ENCODE peak calls at places on chromosomes 16 and 17, in five cellular contexts. One of them, this sample, is unnamed.
A peak's percentile ranks its signal among the peaks of the same experiment; 100 is the strongest.

GRCh38 chr17:79840204-79840988 is 1.2 kb upstream of the CBX4 start:
- DNase-seq in ascending aorta: no peak
- DNase-seq in endodermal cell: peak; percentile 91
- DNase-seq in SK-N-SH: peak; percentile 85
- DNase-seq in GM20000: peak; percentile 53
- DNase-seq in this sample: peak; percentile 52

GRCh38 chr17:43126911-43127290 is 1.7 kb upstream of the BRCA1 start:
- DNase-seq in ascending aorta: no peak
- DNase-seq in endodermal cell: peak; percentile 42
- DNase-seq in SK-N-SH: no peak
- DNase-seq in GM20000: no peak
- DNase-seq in this sample: no peak

GRCh38 chr16:76574651-76575050 is 297.4 kb downstream of the CNTNAP4 start:
- DNase-seq in ascending aorta: no peak
- DNase-seq in endodermal cell: no peak
- DNase-seq in SK-N-SH: no peak
- DNase-seq in GM20000: no peak
- DNase-seq in this sample: no peak

GRCh38 chr17:79041723-79042420 is 17.9 kb downstream of the C1QTNF1 start:
- DNase-seq in ascending aorta: no peak
- DNase-seq in endodermal cell: no peak
- DNase-seq in SK-N-SH: no peak
- DNase-seq in GM20000: peak; percentile 8
- DNase-seq in this sample: no peak

GRCh38 chr16:89575247-89576172 is at the start of gene CPNE7:
- DNase-seq in ascending aorta: no peak
- DNase-seq in endodermal cell: peak; percentile 73
- DNase-seq in SK-N-SH: peak; percentile 55
- DNase-seq in GM20000: peak; percentile 87
- DNase-seq in this sample: no peak

GRCh38 chr16:13453938-13454553 is 465.9 kb upstream of the ERCC4 start:
- DNase-seq in ascending aorta: no peak
- DNase-seq in endodermal cell: peak; percentile 77
- DNase-seq in SK-N-SH: peak; percentile 33
- DNase-seq in GM20000: peak; percentile 23
- DNase-seq in this sample: peak; percentile 42

GRCh38 chr17:29585080-29585751 is 4.2 kb downstream of the GIT1 start:
- DNase-seq in ascending aorta: no peak
- DNase-seq in endodermal cell: peak; percentile 72
- DNase-seq in SK-N-SH: peak; percentile 24
- DNase-seq in GM20000: peak; percentile 61
- DNase-seq in this sample: no peak

GRCh38 chr16:24018485-24018884 is 182.7 kb downstream of the PRKCB start:
- DNase-seq in ascending aorta: no peak
- DNase-seq in endodermal cell: no peak
- DNase-seq in SK-N-SH: no peak
- DNase-seq in GM20000: no peak
- DNase-seq in this sample: no peak

GRCh38 chr17:19781488-19782458 is 33.7 kb upstream of the ALDH3A1 start:
- DNase-seq in ascending aorta: no peak
- DNase-seq in endodermal cell: no peak
- DNase-seq in SK-N-SH: no peak
- DNase-seq in GM20000: no peak
- DNase-seq in this sample: no peak

GRCh38 chr16:1999866-2000514 is 9.6 kb downstream of the ZNF598 start:
- DNase-seq in ascending aorta: no peak
- DNase-seq in endodermal cell: no peak
- DNase-seq in SK-N-SH: no peak
- DNase-seq in GM20000: no peak
- DNase-seq in this sample: no peak

GRCh38 chr17:31061678-31062077 is 33.1 kb upstream of the NF1 start:
- DNase-seq in ascending aorta: no peak
- DNase-seq in endodermal cell: peak; percentile 82
- DNase-seq in SK-N-SH: no peak
- DNase-seq in GM20000: no peak
- DNase-seq in this sample: no peak

GRCh38 chr17:38584350-38584925 is 21.3 kb downstream of the SRCIN1 start:
- DNase-seq in ascending aorta: no peak
- DNase-seq in endodermal cell: peak; percentile 95
- DNase-seq in SK-N-SH: peak; percentile 86
- DNase-seq in GM20000: peak; percentile 84
- DNase-seq in this sample: peak; percentile 54

GRCh38 chr17:50642071-50642721 is 7.5 kb downstream of the ABCC3 start:
- DNase-seq in ascending aorta: no peak
- DNase-seq in endodermal cell: no peak
- DNase-seq in SK-N-SH: no peak
- DNase-seq in GM20000: no peak
- DNase-seq in this sample: no peak

GRCh38 chr16:46607529-46607928 is 13.7 kb downstream of the SHCBP1 start:
- DNase-seq in ascending aorta: no peak
- DNase-seq in endodermal cell: no peak
- DNase-seq in SK-N-SH: no peak
- DNase-seq in GM20000: no peak
- DNase-seq in this sample: peak; percentile 73

GRCh38 chr17:38741853-38742421 is 6.2 kb downstream of the PCGF2 start:
- DNase-seq in ascending aorta: no peak
- DNase-seq in endodermal cell: no peak
- DNase-seq in SK-N-SH: peak; percentile 65
- DNase-seq in GM20000: no peak
- DNase-seq in this sample: peak; percentile 35

GRCh38 chr17:69223809-69224208 is 4.8 kb downstream of the ABCA10 start:
- DNase-seq in ascending aorta: no peak
- DNase-seq in endodermal cell: no peak
- DNase-seq in SK-N-SH: no peak
- DNase-seq in GM20000: peak; percentile 18
- DNase-seq in this sample: peak; percentile 51

GRCh38 chr17:51640108-51640622 is 379.8 kb downstream of the UTP18 start:
- DNase-seq in ascending aorta: no peak
- DNase-seq in endodermal cell: peak; percentile 93
- DNase-seq in SK-N-SH: peak; percentile 27
- DNase-seq in GM20000: peak; percentile 16
- DNase-seq in this sample: no peak

GRCh38 chr16:86566966-86567700 is 504 bp downstream of the FOXC2 start:
- DNase-seq in ascending aorta: no peak
- DNase-seq in endodermal cell: peak; percentile 82
- DNase-seq in SK-N-SH: no peak
- DNase-seq in GM20000: no peak
- DNase-seq in this sample: peak; percentile 60

GRCh38 chr17:69448431-69449102 is 34.1 kb downstream of the MAP2K6 start:
- DNase-seq in ascending aorta: no peak
- DNase-seq in endodermal cell: peak; percentile 97
- DNase-seq in SK-N-SH: peak; percentile 40
- DNase-seq in GM20000: no peak
- DNase-seq in this sample: no peak

GRCh38 chr16:85291302-85292148 is 179.3 kb upstream of the CIBAR2 start:
- DNase-seq in ascending aorta: no peak
- DNase-seq in endodermal cell: no peak
- DNase-seq in SK-N-SH: no peak
- DNase-seq in GM20000: no peak
- DNase-seq in this sample: no peak

GRCh38 chr17:40958086-40958953 is 8.4 kb downstream of the KRT39 start:
- DNase-seq in ascending aorta: no peak
- DNase-seq in endodermal cell: peak; percentile 74
- DNase-seq in SK-N-SH: no peak
- DNase-seq in GM20000: no peak
- DNase-seq in this sample: no peak

GRCh38 chr17:50638851-50639767 is 4.4 kb downstream of the ABCC3 start:
- DNase-seq in ascending aorta: peak; percentile 77
- DNase-seq in endodermal cell: peak; percentile 80
- DNase-seq in SK-N-SH: peak; percentile 81
- DNase-seq in GM20000: no peak
- DNase-seq in this sample: peak; percentile 98

GRCh38 chr17:77881545-77881944 is 77.0 kb upstream of the TNRC6C start:
- DNase-seq in ascending aorta: peak; percentile 43
- DNase-seq in endodermal cell: peak; percentile 79
- DNase-seq in SK-N-SH: peak; percentile 86
- DNase-seq in GM20000: peak; percentile 94
- DNase-seq in this sample: peak; percentile 63

GRCh38 chr16:4404967-4405696 is 11.3 kb downstream of the CORO7 start:
- DNase-seq in ascending aorta: no peak
- DNase-seq in endodermal cell: no peak
- DNase-seq in SK-N-SH: peak; percentile 15
- DNase-seq in GM20000: no peak
- DNase-seq in this sample: no peak

GRCh38 chr17:60524463-60525346 is 1.3 kb downstream of the APPBP2 start:
- DNase-seq in ascending aorta: no peak
- DNase-seq in endodermal cell: peak; percentile 20
- DNase-seq in SK-N-SH: peak; percentile 25
- DNase-seq in GM20000: no peak
- DNase-seq in this sample: no peak

GRCh38 chr16:4465977-4466779 is 8.2 kb downstream of the NMRAL1 start:
- DNase-seq in ascending aorta: no peak
- DNase-seq in endodermal cell: no peak
- DNase-seq in SK-N-SH: no peak
- DNase-seq in GM20000: no peak
- DNase-seq in this sample: no peak

GRCh38 chr16:546909-547770 is 13.1 kb upstream of the PRR35 start:
- DNase-seq in ascending aorta: no peak
- DNase-seq in endodermal cell: peak; percentile 87
- DNase-seq in SK-N-SH: peak; percentile 69
- DNase-seq in GM20000: peak; percentile 87
- DNase-seq in this sample: peak; percentile 58

GRCh38 chr17:56165017-56165720 is 11.9 kb downstream of the ANKFN1 start:
- DNase-seq in ascending aorta: no peak
- DNase-seq in endodermal cell: no peak
- DNase-seq in SK-N-SH: no peak
- DNase-seq in GM20000: no peak
- DNase-seq in this sample: peak; percentile 75

GRCh38 chr17:45410144-45411091 is 22.3 kb downstream of the ARHGAP27 start:
- DNase-seq in ascending aorta: no peak
- DNase-seq in endodermal cell: peak; percentile 62
- DNase-seq in SK-N-SH: peak; percentile 59
- DNase-seq in GM20000: peak; percentile 86
- DNase-seq in this sample: no peak

GRCh38 chr17:13704333-13704732 is 102.6 kb upstream of the HS3ST3A1 start:
- DNase-seq in ascending aorta: no peak
- DNase-seq in endodermal cell: no peak
- DNase-seq in SK-N-SH: no peak
- DNase-seq in GM20000: no peak
- DNase-seq in this sample: peak; percentile 80

GRCh38 chr16:87580855-87581261 is 21.4 kb upstream of the JPH3 start:
- DNase-seq in ascending aorta: no peak
- DNase-seq in endodermal cell: no peak
- DNase-seq in SK-N-SH: peak; percentile 56
- DNase-seq in GM20000: no peak
- DNase-seq in this sample: peak; percentile 63

GRCh38 chr17:3732171-3732570 is 8.5 kb downstream of the HASPIN start:
- DNase-seq in ascending aorta: no peak
- DNase-seq in endodermal cell: peak; percentile 73
- DNase-seq in SK-N-SH: no peak
- DNase-seq in GM20000: peak; percentile 67
- DNase-seq in this sample: peak; percentile 27

GRCh38 chr17:17385502-17385901 is 82.3 kb downstream of the NT5M start:
- DNase-seq in ascending aorta: no peak
- DNase-seq in endodermal cell: peak; percentile 38
- DNase-seq in SK-N-SH: peak; percentile 76
- DNase-seq in GM20000: no peak
- DNase-seq in this sample: no peak

GRCh38 chr17:81907219-81908145 is 3.7 kb downstream of the PCYT2 start:
- DNase-seq in ascending aorta: no peak
- DNase-seq in endodermal cell: no peak
- DNase-seq in SK-N-SH: no peak
- DNase-seq in GM20000: no peak
- DNase-seq in this sample: no peak

GRCh38 chr17:81905424-81905875 is 3.4 kb downstream of the NPB start:
- DNase-seq in ascending aorta: no peak
- DNase-seq in endodermal cell: no peak
- DNase-seq in SK-N-SH: no peak
- DNase-seq in GM20000: no peak
- DNase-seq in this sample: no peak

GRCh38 chr17:81905993-81906392 is 4.0 kb downstream of the NPB start:
- DNase-seq in ascending aorta: no peak
- DNase-seq in endodermal cell: no peak
- DNase-seq in SK-N-SH: no peak
- DNase-seq in GM20000: no peak
- DNase-seq in this sample: no peak

GRCh38 chr17:81904600-81905423 is 2.8 kb downstream of the NPB start:
- DNase-seq in ascending aorta: no peak
- DNase-seq in endodermal cell: no peak
- DNase-seq in SK-N-SH: no peak
- DNase-seq in GM20000: no peak
- DNase-seq in this sample: no peak

GRCh38 chr17:81906476-81907218 is 4.6 kb downstream of the PCYT2 start:
- DNase-seq in ascending aorta: no peak
- DNase-seq in endodermal cell: peak; percentile 88
- DNase-seq in SK-N-SH: no peak
- DNase-seq in GM20000: no peak
- DNase-seq in this sample: no peak
- TF ChIP-seq CTCF in ascending aorta: no peak
- TF ChIP-seq CTCF in endodermal cell: peak; percentile 70
- TF ChIP-seq CTCF in SK-N-SH: no peak
- TF ChIP-seq CTCF in GM20000: no peak
- TF ChIP-seq CTCF in this sample: no peak

GRCh38 chr17:58215685-58216084 is 3.4 kb downstream of the MKS1 start:
- DNase-seq in ascending aorta: no peak
- DNase-seq in endodermal cell: peak; percentile 67
- DNase-seq in SK-N-SH: peak; percentile 22
- DNase-seq in GM20000: no peak
- DNase-seq in this sample: no peak
- TF ChIP-seq CTCF in ascending aorta: no peak
- TF ChIP-seq CTCF in endodermal cell: no peak
- TF ChIP-seq CTCF in SK-N-SH: no peak
- TF ChIP-seq CTCF in GM20000: no peak
- TF ChIP-seq CTCF in this sample: no peak

DNA sequence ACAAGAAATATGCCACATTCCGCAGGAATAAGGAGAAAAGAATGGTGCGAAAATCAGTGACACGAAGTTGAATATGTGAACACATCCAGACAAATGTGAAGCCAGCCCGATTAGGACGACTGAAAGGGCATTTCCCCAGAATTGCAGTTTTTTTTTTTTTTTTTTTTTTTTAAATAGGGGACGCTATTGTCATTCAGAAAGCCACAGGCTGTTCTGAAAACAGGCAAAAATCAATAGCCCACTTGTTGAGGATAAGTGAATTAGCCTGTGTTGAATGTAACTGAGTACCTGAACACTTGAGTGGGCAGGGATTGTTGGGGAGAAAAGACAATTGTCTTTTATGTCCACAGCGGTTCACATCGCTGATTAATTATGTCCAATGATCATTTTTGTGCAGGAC is 507.1 kb downstream of the WWOX start:
- DNase-seq in ascending aorta: no peak
- DNase-seq in endodermal cell: no peak
- DNase-seq in SK-N-SH: no peak
- DNase-seq in GM20000: no peak
- DNase-seq in this sample: no peak
- TF ChIP-seq CTCF in ascending aorta: no peak
- TF ChIP-seq CTCF in endodermal cell: no peak
- TF ChIP-seq CTCF in SK-N-SH: no peak
- TF ChIP-seq CTCF in GM20000: no peak
- TF ChIP-seq CTCF in this sample: no peak

GRCh38 chr17:49616086-49616485 is 40.4 kb downstream of the NXPH3 start:
- DNase-seq in ascending aorta: no peak
- DNase-seq in endodermal cell: no peak
- DNase-seq in SK-N-SH: no peak
- DNase-seq in GM20000: no peak
- DNase-seq in this sample: no peak
- TF ChIP-seq CTCF in ascending aorta: peak; percentile 46
- TF ChIP-seq CTCF in endodermal cell: peak; percentile 69
- TF ChIP-seq CTCF in SK-N-SH: peak; percentile 54
- TF ChIP-seq CTCF in GM20000: no peak
- TF ChIP-seq CTCF in this sample: peak; percentile 37

GRCh38 chr16:73050115-73051099 is 2.5 kb upstream of the ZFHX3 start:
- DNase-seq in ascending aorta: no peak
- DNase-seq in endodermal cell: no peak
- DNase-seq in SK-N-SH: peak; percentile 46
- DNase-seq in GM20000: no peak
- DNase-seq in this sample: no peak
- TF ChIP-seq CTCF in ascending aorta: no peak
- TF ChIP-seq CTCF in endodermal cell: no peak
- TF ChIP-seq CTCF in SK-N-SH: no peak
- TF ChIP-seq CTCF in GM20000: no peak
- TF ChIP-seq CTCF in this sample: no peak

This sample was measured in AG10803.